ENCODE peak calls at places on chromosomes 12 and 14, in four cellular contexts. T, C, M and H are unnamed samples.

GRCh38 chr14:68279437-68279720 is 459.8 kb downstream of the RAD51B start:
- DNase-seq in T (no peak), C (no peak), M (no peak), H (no peak)

GRCh38 chr12:76080017-76080728 is 4.3 kb downstream of the NAP1L1 start:
- DNase-seq in T (no peak), C (no peak), M (peak; percentile 20), H (no peak)

GRCh38 chr12:88958961-88959360 is 378.7 kb upstream of the KITLG start:
- DNase-seq in T (no peak), C (no peak), M (no peak), H (no peak)

GRCh38 chr12:78863482-78864427 is 819 bp upstream of the SYT1 start:
- DNase-seq in T (peak; percentile 67), C (peak; percentile 15), M (no peak), H (peak; percentile 73)

GRCh38 chr14:103705158-103705523 is 10.1 kb downstream of the XRCC3 start:
- DNase-seq in T (no peak), C (no peak), M (no peak), H (no peak)

GRCh38 chr12:58349161-58349560 is 407.8 kb downstream of the ATP23 start:
- DNase-seq in T (peak; percentile 15), C (no peak), M (no peak), H (no peak)

GRCh38 chr12:98733667-98734350 is 88.7 kb downstream of the APAF1 start:
- DNase-seq in T (peak; percentile 31), C (no peak), M (no peak), H (no peak)

GRCh38 chr12:66863276-66863675 is 184.4 kb upstream of the GRIP1 start:
- DNase-seq in T (no peak), C (no peak), M (no peak), H (no peak)

GRCh38 chr12:48681416-48681737 is 661 bp downstream of the KANSL2 start:
- DNase-seq in T (peak; percentile 26), C (peak; percentile 5), M (no peak), H (peak; percentile 22)

GRCh38 chr12:6792522-6793201 is 3.3 kb downstream of the CD4 start:
- DNase-seq in T (no peak), C (no peak), M (no peak), H (peak; percentile 9)
- H3K4me3 ChIP-seq in T (peak overlapping the region; percentile 6), C (no peak overlapping the region), M (peak overlapping the region; percentile 31), H (no peak overlapping the region)

DNA sequence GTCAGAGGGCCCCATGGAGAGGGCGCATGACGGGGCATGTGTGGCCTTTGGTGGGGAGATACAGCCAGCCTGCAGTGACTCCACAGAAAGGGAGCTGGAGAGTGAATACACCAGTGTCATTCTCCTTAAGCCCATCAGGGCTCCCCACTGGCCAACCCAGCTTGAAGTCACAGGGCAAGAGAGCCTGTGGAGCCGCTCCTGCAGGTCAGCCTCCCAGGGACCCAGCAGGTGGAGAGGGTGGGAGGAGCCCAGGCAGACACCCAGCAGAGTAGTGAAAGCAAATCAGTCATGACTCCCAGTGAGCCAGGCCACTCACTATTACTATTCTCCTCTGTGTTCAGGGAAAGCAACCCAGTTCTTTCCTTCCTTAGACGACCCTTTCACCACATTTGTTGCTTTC is 110.0 kb upstream of the CPM start:
- DNase-seq in T (peak; percentile 14), C (no peak), M (no peak), H (no peak)
- TF ChIP-seq CTCF in T (no peak), C (no peak), M (no peak), H (no peak)

GRCh38 chr14:50860478-50861086 is 11.3 kb upstream of the ABHD12B start:
- DNase-seq in T (peak; percentile 89), C (peak; percentile 96), M (peak; percentile 61), H (peak; percentile 85)
- H3K4me3 ChIP-seq in T (peak overlapping the region; percentile 60), C (peak overlapping the region; percentile 58), M (peak overlapping the region; percentile 56), H (peak overlapping the region; percentile 44)

DNA sequence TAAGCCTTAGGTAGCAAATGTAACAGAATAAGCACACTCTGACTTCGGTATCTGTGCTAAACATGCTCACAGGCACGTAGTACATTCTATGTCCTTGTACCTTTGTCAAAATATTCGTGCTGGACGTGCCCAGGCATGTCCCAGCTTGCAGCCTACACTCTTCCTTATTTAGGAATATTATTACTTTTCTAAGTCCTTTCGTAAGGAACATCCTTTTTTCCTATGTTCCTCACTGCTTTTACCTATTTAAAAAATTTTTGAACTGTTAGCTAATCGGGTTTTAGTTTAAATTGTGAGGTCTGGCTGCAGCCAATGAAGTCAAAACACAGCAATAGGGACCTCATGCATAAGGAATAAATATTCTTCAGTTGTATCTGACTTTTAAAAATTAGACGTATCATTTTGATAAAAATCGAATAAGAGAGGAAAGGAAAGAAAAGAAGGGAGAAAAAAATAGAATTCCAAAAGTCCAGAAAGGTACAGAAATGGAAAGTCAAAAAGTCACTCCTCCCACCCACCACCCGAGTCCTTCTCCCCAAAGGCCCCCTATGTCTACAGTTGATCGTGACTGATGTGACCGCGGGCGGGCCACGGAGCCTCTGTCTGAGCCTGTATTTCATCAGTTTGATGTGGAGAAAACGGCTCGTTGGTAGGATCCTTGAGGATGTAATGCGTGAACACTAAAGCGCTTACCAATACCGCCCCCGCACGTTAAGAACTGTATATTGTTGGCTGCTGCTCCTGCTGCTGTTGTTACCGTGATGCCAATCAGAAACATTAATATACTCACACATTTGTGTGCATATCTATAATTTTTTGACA is 24.4 kb upstream of the UBC start:
- DNase-seq in T (peak; percentile 95), C (peak; percentile 77), M (no peak), H (peak; percentile 91)
- TF ChIP-seq CTCF in T (peak; percentile 55), C (peak; percentile 34), M (peak; percentile 35), H (peak; percentile 58)